ENCODE peak calls at places on chromosome 22, in five cellular contexts. One of them, this sample, is unnamed.

GRCh38 chr22:46373838-46374662 is 38.5 kb downstream of the TRMU start:
- DNase-seq in amygdala: no peak
- DNase-seq in fibroblast of the conjunctiva: no peak
- DNase-seq in activated CD8-positive, alpha-beta memory T cell treated with anti-CD3 and anti-CD28 coated beads for 4 hours: no peak
- DNase-seq in stimulated activated CD4-positive, alpha-beta T cell treated with anti-CD3 and anti-CD28 coated beads, TNF-alpha, amount 100 ng/mL, for 24 hours: no peak
- DNase-seq in this sample: no peak

GRCh38 chr22:18103527-18104269 is 6.9 kb upstream of the TUBA8 start:
- DNase-seq in fibroblast of the conjunctiva: no peak
- DNase-seq in activated CD8-positive, alpha-beta memory T cell treated with anti-CD3 and anti-CD28 coated beads for 4 hours: no peak
- DNase-seq in stimulated activated CD4-positive, alpha-beta T cell treated with anti-CD3 and anti-CD28 coated beads, TNF-alpha, amount 100 ng/mL, for 24 hours: no peak
- DNase-seq in amygdala: no peak
- DNase-seq in this sample: no peak

GRCh38 chr22:46377566-46378498 is 42.3 kb downstream of the TRMU start:
- DNase-seq in stimulated activated CD4-positive, alpha-beta T cell treated with anti-CD3 and anti-CD28 coated beads, TNF-alpha, amount 100 ng/mL, for 24 hours: no peak
- DNase-seq in amygdala: no peak
- DNase-seq in activated CD8-positive, alpha-beta memory T cell treated with anti-CD3 and anti-CD28 coated beads for 4 hours: no peak
- DNase-seq in fibroblast of the conjunctiva: no peak
- DNase-seq in this sample: no peak

GRCh38 chr22:35749808-35750207 is 32.1 kb downstream of the APOL5 start:
- DNase-seq in activated CD8-positive, alpha-beta memory T cell treated with anti-CD3 and anti-CD28 coated beads for 4 hours: no peak
- DNase-seq in stimulated activated CD4-positive, alpha-beta T cell treated with anti-CD3 and anti-CD28 coated beads, TNF-alpha, amount 100 ng/mL, for 24 hours: no peak
- DNase-seq in fibroblast of the conjunctiva: no peak
- DNase-seq in amygdala: no peak
- DNase-seq in this sample: no peak

GRCh38 chr22:30212363-30212995 is 34.1 kb downstream of the LIF start:
- DNase-seq in stimulated activated CD4-positive, alpha-beta T cell treated with anti-CD3 and anti-CD28 coated beads, TNF-alpha, amount 100 ng/mL, for 24 hours: no peak
- DNase-seq in fibroblast of the conjunctiva: no peak
- DNase-seq in amygdala: no peak
- DNase-seq in activated CD8-positive, alpha-beta memory T cell treated with anti-CD3 and anti-CD28 coated beads for 4 hours: no peak
- DNase-seq in this sample: no peak

GRCh38 chr22:34324763-34325162 is 404.5 kb upstream of the LARGE1 start:
- DNase-seq in amygdala: no peak
- DNase-seq in fibroblast of the conjunctiva: no peak
- DNase-seq in activated CD8-positive, alpha-beta memory T cell treated with anti-CD3 and anti-CD28 coated beads for 4 hours: no peak
- DNase-seq in stimulated activated CD4-positive, alpha-beta T cell treated with anti-CD3 and anti-CD28 coated beads, TNF-alpha, amount 100 ng/mL, for 24 hours: no peak
- DNase-seq in this sample: no peak

GRCh38 chr22:41047741-41048140 is 44.7 kb upstream of the EP300 start:
- DNase-seq in activated CD8-positive, alpha-beta memory T cell treated with anti-CD3 and anti-CD28 coated beads for 4 hours: no peak
- DNase-seq in fibroblast of the conjunctiva: no peak
- DNase-seq in amygdala: no peak
- DNase-seq in stimulated activated CD4-positive, alpha-beta T cell treated with anti-CD3 and anti-CD28 coated beads, TNF-alpha, amount 100 ng/mL, for 24 hours: no peak
- DNase-seq in this sample: no peak

GRCh38 chr22:47784991-47785390 is 1022.5 kb downstream of the TBC1D22A start:
- DNase-seq in activated CD8-positive, alpha-beta memory T cell treated with anti-CD3 and anti-CD28 coated beads for 4 hours: no peak
- DNase-seq in stimulated activated CD4-positive, alpha-beta T cell treated with anti-CD3 and anti-CD28 coated beads, TNF-alpha, amount 100 ng/mL, for 24 hours: no peak
- DNase-seq in fibroblast of the conjunctiva: no peak
- DNase-seq in amygdala: no peak
- DNase-seq in this sample: no peak

GRCh38 chr22:46084943-46085830 is 65.1 kb upstream of the PPARA start:
- DNase-seq in stimulated activated CD4-positive, alpha-beta T cell treated with anti-CD3 and anti-CD28 coated beads, TNF-alpha, amount 100 ng/mL, for 24 hours: no peak
- DNase-seq in fibroblast of the conjunctiva: no peak
- DNase-seq in activated CD8-positive, alpha-beta memory T cell treated with anti-CD3 and anti-CD28 coated beads for 4 hours: no peak
- DNase-seq in amygdala: peak; percentile 70
- DNase-seq in this sample: no peak

GRCh38 chr22:19889951-19890350 is 35.3 kb upstream of the GNB1L start:
- DNase-seq in stimulated activated CD4-positive, alpha-beta T cell treated with anti-CD3 and anti-CD28 coated beads, TNF-alpha, amount 100 ng/mL, for 24 hours: peak; percentile 54
- DNase-seq in amygdala: no peak
- DNase-seq in activated CD8-positive, alpha-beta memory T cell treated with anti-CD3 and anti-CD28 coated beads for 4 hours: no peak
- DNase-seq in fibroblast of the conjunctiva: no peak
- DNase-seq in this sample: no peak

GRCh38 chr22:27718186-27719032 is 83.1 kb downstream of the MN1 start:
- DNase-seq in activated CD8-positive, alpha-beta memory T cell treated with anti-CD3 and anti-CD28 coated beads for 4 hours: no peak
- DNase-seq in amygdala: no peak
- DNase-seq in fibroblast of the conjunctiva: peak; percentile 86
- DNase-seq in stimulated activated CD4-positive, alpha-beta T cell treated with anti-CD3 and anti-CD28 coated beads, TNF-alpha, amount 100 ng/mL, for 24 hours: no peak
- DNase-seq in this sample: no peak

This sample was measured in T-helper 9 cell.